ENCODE peak calls at places on chromosomes 3 and 15, in five cellular contexts. T, J, K, M and V are unnamed samples.

GRCh38 chr3:72906154-72906553 is 18.3 kb downstream of the GXYLT2 start:
- DNase-seq in K (no peak), J (no peak), T (no peak), M (no peak), V (no peak)

GRCh38 chr3:65385805-65386204 is 652.9 kb downstream of the MAGI1 start:
- DNase-seq in K (no peak), T (no peak), J (no peak), M (no peak), V (no peak)

GRCh38 chr3:126014252-126014651 is 45.3 kb downstream of the ROPN1B start:
- DNase-seq in J (no peak), K (no peak), M (no peak), T (no peak), V (no peak)

GRCh38 chr15:75328493-75329314 is 7.2 kb upstream of the COMMD4 start:
- DNase-seq in T (no peak), M (no peak), K (no peak), J (no peak), V (no peak)

GRCh38 chr3:184399410-184399809 is 19.6 kb downstream of the CHRD start:
- DNase-seq in M (no peak), J (no peak), K (no peak), T (peak; percentile 58), V (no peak)

GRCh38 chr3:75262661-75263060 is 401.5 kb upstream of the FRG2C start:
- DNase-seq in M (no peak), T (no peak), J (no peak), K (no peak), V (no peak)

GRCh38 chr15:33188159-33188558 is 6.4 kb downstream of the FMN1 start:
- DNase-seq in K (no peak), M (no peak), J (no peak), T (no peak), V (no peak)

GRCh38 chr15:69729167-69729748 is 276.6 kb downstream of the RPLP1 start:
- DNase-seq in K (peak; percentile 29), M (peak; percentile 53), J (no peak), T (no peak), V (no peak)

GRCh38 chr3:186361612-186362408 is at the start of gene DGKG:
- DNase-seq in M (peak; percentile 59), J (peak; percentile 51), K (peak; percentile 52), T (peak; percentile 90), V (peak; percentile 6)

GRCh38 chr3:38454179-38454883 is 641 bp downstream of the ACVR2B start:
- DNase-seq in K (peak; percentile 33), T (peak; percentile 73), J (no peak), M (peak; percentile 75), V (no peak)

GRCh38 chr3:129795596-129795995 is 97.9 kb downstream of the TMCC1 start:
- DNase-seq in M (peak; percentile 1), T (no peak), K (peak; percentile 19), J (no peak), V (no peak)

GRCh38 chr3:145628211-145628610 is 532.8 kb downstream of the PLOD2 start:
- DNase-seq in J (no peak), K (no peak), T (no peak), M (no peak), V (no peak)

GRCh38 chr3:149247929-149248691 is 26.5 kb upstream of the CP start:
- DNase-seq in J (no peak), M (no peak), T (no peak), K (no peak), V (no peak)

GRCh38 chr3:23877324-23877980 is 39.3 kb downstream of the NKIRAS1 start:
- DNase-seq in T (no peak), M (no peak), J (no peak), K (no peak), V (no peak)

GRCh38 chr3:80688814-80689213 is 921.0 kb upstream of the ROBO1 start:
- DNase-seq in M (peak; percentile 41), T (no peak), K (no peak), J (no peak), V (no peak)

DNA sequence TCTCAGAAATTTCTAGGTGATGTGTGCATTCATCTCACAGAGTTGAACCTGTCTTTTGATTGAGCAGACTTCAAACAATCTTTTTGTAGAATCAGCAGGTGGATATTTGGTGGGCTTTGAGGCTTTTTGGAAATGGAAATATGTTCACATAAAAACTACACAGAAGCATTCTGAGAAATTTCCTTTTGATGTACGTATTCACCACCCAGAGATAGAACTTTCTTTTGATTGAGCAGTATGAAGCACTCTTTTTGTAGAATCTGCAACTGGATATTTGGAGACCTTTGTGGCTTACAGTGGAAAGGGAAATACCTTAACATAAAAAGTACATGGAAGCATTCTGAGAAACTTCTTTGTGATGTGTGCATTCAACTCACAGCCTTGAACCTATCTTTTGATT is 3515.0 kb downstream of the GOLGA6L6 start:
- DNase-seq in J (no peak), T (no peak), M (no peak), K (no peak), V (no peak)
- H3K9me3 ChIP-seq in J (no peaks in the 10 kb centered on the region), T (no peaks in the 10 kb centered on the region), M (no peaks in the 10 kb centered on the region), K (no peaks in the 10 kb centered on the region), V (no peaks in the 10 kb centered on the region)

GRCh38 chr15:27101982-27102381 is 131.0 kb downstream of the GABRG3 start:
- DNase-seq in M (no peak), J (no peak), T (no peak), K (no peak), V (no peak)
- H3K27ac ChIP-seq in M (no peak overlapping the region), J (no peak overlapping the region), T (no peak overlapping the region), K (no peak overlapping the region), V (no peak overlapping the region)

DNA sequence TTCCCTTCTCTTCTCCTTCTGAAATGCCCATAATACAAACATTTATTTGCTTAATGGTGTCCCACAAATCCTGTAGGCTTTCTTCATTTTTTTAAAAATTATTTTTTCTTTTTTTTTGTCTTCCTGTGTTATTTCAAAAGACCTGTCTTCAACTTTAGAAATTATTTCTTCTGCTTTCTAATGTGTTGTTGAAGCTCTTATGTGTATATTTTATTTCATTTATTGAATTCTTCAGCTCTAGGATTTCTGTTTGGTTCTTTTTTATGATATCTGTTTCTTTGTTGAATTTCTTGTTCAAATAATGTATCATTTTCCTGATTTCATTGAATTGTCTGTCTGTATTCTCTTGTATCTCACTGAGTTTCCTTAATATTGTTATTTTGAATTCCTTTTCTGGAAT is 63.1 kb downstream of the AP4E1 start:
- DNase-seq in K (no peak), M (no peak), J (no peak), T (no peak), V (no peak)
- H3K9me3 ChIP-seq in K (peaks cover 22% of the 10 kb centered on the region), M (peaks cover 2% of the 10 kb centered on the region), J (peaks cover 44% of the 10 kb centered on the region), T (no peaks in the 10 kb centered on the region), V (no peaks in the 10 kb centered on the region)

GRCh38 chr15:71413419-71413818 is 298.1 kb downstream of the THSD4 start:
- DNase-seq in M (no peak), K (no peak), T (no peak), J (no peak), V (no peak)
- H3K27ac ChIP-seq in M (no peak overlapping the region), K (peak overlapping the region; percentile 83), T (peak overlapping the region; percentile 71), J (no peak overlapping the region), V (no peak overlapping the region)

GRCh38 chr15:97012986-97013385 is 682.5 kb downstream of the NR2F2 start:
- DNase-seq in M (no peak), K (no peak), J (no peak), T (no peak), V (no peak)
- H3K9me3 ChIP-seq in M (no peaks in the 10 kb centered on the region), K (no peaks in the 10 kb centered on the region), J (peaks cover 4% of the 10 kb centered on the region), T (no peaks in the 10 kb centered on the region), V (no peaks in the 10 kb centered on the region)